ENCODE peak calls at places on chromosome 12, in nine cellular contexts. G is OCI-LY7, W is AG10803, P is heart right ventricle, T is gastrocnemius medialis, V is cardiac muscle cell, I is pancreas, H is cardiac fibroblast, O is heart left ventricle. K is an unnamed sample.

GRCh38 chr12:67434653-67435375 is 165.7 kb downstream of the CAND1 start:
- DNase-seq in G (no peak), W (peak; percentile 98), P (no peak), T (no peak), V (no peak), I (no peak), H (peak; percentile 97), O (no peak), K (peak; percentile 83)

GRCh38 chr12:68487721-68488309 is 122.9 kb upstream of the RAP1B start:
- DNase-seq in G (no peak), W (no peak), P (no peak), T (no peak), V (no peak), I (no peak), H (no peak), O (no peak), K (no peak)

GRCh38 chr12:3752096-3752709 is 706 bp downstream of the CRACR2A start:
- DNase-seq in G (peak; percentile 80), W (peak; percentile 52), P (peak; percentile 50), T (peak; percentile 25), V (no peak), I (no peak), H (peak; percentile 80), O (peak; percentile 47), K (no peak)

GRCh38 chr12:48795550-48796455 is 6.9 kb upstream of the ADCY6 start:
- DNase-seq in G (peak; percentile 55), W (peak; percentile 72), P (peak; percentile 70), T (peak; percentile 64), V (peak; percentile 75), I (peak; percentile 79), H (peak; percentile 84), O (peak; percentile 53), K (no peak)

GRCh38 chr12:83945871-83946270 is 966.7 kb downstream of the SLC6A15 start:
- DNase-seq in G (no peak), W (peak; percentile 53), P (no peak), T (no peak), V (no peak), I (no peak), H (peak; percentile 27), O (no peak), K (no peak)

GRCh38 chr12:15627995-15628945 is 160.9 kb downstream of the EPS8 start:
- DNase-seq in G (no peak), W (peak; percentile 85), P (no peak), T (no peak), V (peak; percentile 10), I (no peak), H (peak; percentile 70), O (no peak), K (no peak)

GRCh38 chr12:68189766-68190700 is 30.5 kb upstream of the IFNG start:
- DNase-seq in G (no peak), W (peak; percentile 45), P (no peak), T (no peak), V (no peak), I (no peak), H (peak; percentile 61), O (no peak), K (peak; percentile 18)

GRCh38 chr12:38056701-38057689 is 259.6 kb upstream of the ALG10B start:
- DNase-seq in G (no peak), W (no peak), P (no peak), T (no peak), V (no peak), I (no peak), H (no peak), O (no peak), K (no peak)

GRCh38 chr12:34212651-34213050 is 190.4 kb downstream of the ALG10 start:
- DNase-seq in G (no peak), W (no peak), P (no peak), T (no peak), V (no peak), I (no peak), H (no peak), O (no peak), K (no peak)

GRCh38 chr12:91361864-91362263 is 179.2 kb upstream of the DCN start:
- DNase-seq in G (peak; percentile 46), W (peak; percentile 57), P (no peak), T (no peak), V (peak; percentile 63), I (no peak), H (peak; percentile 76), O (no peak), K (peak; percentile 19)

GRCh38 chr12:70120970-70121369 is 122.3 kb upstream of the CNOT2 start:
- DNase-seq in G (no peak), W (no peak), P (no peak), T (no peak), V (no peak), I (no peak), H (no peak), O (no peak), K (no peak)

GRCh38 chr12:127987199-127987901 is 279.6 kb upstream of the TMEM132C start:
- DNase-seq in G (no peak), W (peak; percentile 72), P (no peak), T (no peak), V (peak; percentile 55), I (no peak), H (no peak), O (no peak), K (no peak)

GRCh38 chr12:132603240-132604107 is 6.9 kb downstream of the LRCOL1 start:
- DNase-seq in G (no peak), W (no peak), P (no peak), T (no peak), V (no peak), I (no peak), H (no peak), O (peak; percentile 4), K (no peak)

GRCh38 chr12:109710747-109711595 is 2.7 kb upstream of the FAM222A start:
- DNase-seq in G (no peak), W (no peak), P (no peak), T (no peak), V (no peak), I (no peak), H (peak; percentile 79), O (no peak), K (no peak)

GRCh38 chr12:130398089-130398848 is 60.6 kb downstream of the PIWIL1 start:
- DNase-seq in G (no peak), W (no peak), P (no peak), T (no peak), V (no peak), I (no peak), H (no peak), O (no peak), K (no peak)

GRCh38 chr12:45278447-45278846 is 62.6 kb downstream of the ANO6 start:
- DNase-seq in G (no peak), W (peak; percentile 24), P (no peak), T (no peak), V (no peak), I (no peak), H (peak; percentile 25), O (no peak), K (no peak)

GRCh38 chr12:45268672-45269406 is 52.9 kb downstream of the ANO6 start:
- DNase-seq in G (peak; percentile 17), W (peak; percentile 90), P (peak; percentile 91), T (peak; percentile 39), V (peak; percentile 89), I (peak; percentile 70), H (peak; percentile 93), O (peak; percentile 89), K (peak; percentile 98)

GRCh38 chr12:45269407-45269741 is 53.5 kb downstream of the ANO6 start:
- DNase-seq in G (no peak), W (no peak), P (no peak), T (no peak), V (no peak), I (no peak), H (no peak), O (no peak), K (no peak)

GRCh38 chr12:45276154-45276553 is 60.3 kb downstream of the ANO6 start:
- DNase-seq in G (no peak), W (no peak), P (no peak), T (no peak), V (no peak), I (no peak), H (no peak), O (no peak), K (no peak)

GRCh38 chr12:45273717-45274271 is 57.9 kb downstream of the ANO6 start:
- DNase-seq in G (no peak), W (peak; percentile 94), P (peak; percentile 35), T (peak; percentile 19), V (peak; percentile 40), I (no peak), H (peak; percentile 95), O (peak; percentile 36), K (peak; percentile 96)
- TF ChIP-seq CTCF in G (no peak), W (no peak), P (no peak), T (no peak), V (no peak), I (no peak), H (no peak), O (no peak), K (no peak)

GRCh38 chr12:76878045-76878898 is 547 bp downstream of the CSRP2 start:
- DNase-seq in G (peak; percentile 59), W (no peak), P (no peak), T (no peak), V (peak; percentile 60), I (peak; percentile 65), H (no peak), O (peak; percentile 13), K (no peak)

GRCh38 chr12:76880156-76881023 is 1.6 kb upstream of the CSRP2 start:
- DNase-seq in G (no peak), W (no peak), P (no peak), T (no peak), V (peak; percentile 39), I (no peak), H (no peak), O (no peak), K (no peak)

GRCh38 chr12:76878899-76879709 is at the start of gene CSRP2:
- DNase-seq in G (peak; percentile 78), W (peak; percentile 88), P (peak; percentile 88), T (peak; percentile 73), V (peak; percentile 98), I (peak; percentile 97), H (peak; percentile 74), O (peak; percentile 90), K (peak; percentile 46)

GRCh38 chr12:76881152-76881551 is 2.3 kb upstream of the CSRP2 start:
- DNase-seq in G (no peak), W (no peak), P (no peak), T (no peak), V (no peak), I (no peak), H (no peak), O (no peak), K (no peak)

GRCh38 chr12:76879710-76880025 is 849 bp upstream of the CSRP2 start:
- DNase-seq in G (no peak), W (no peak), P (no peak), T (no peak), V (no peak), I (no peak), H (no peak), O (no peak), K (no peak)
- H3K4me3 ChIP-seq in G (peak overlapping the region; percentile 71), W (peak overlapping the region; percentile 89), P (peak overlapping the region; percentile 86), T (peak overlapping the region; percentile 82), V (peak overlapping the region; percentile 83), I (peak overlapping the region; percentile 65), H (peak overlapping the region; percentile 69), O (peak overlapping the region; percentile 92), K (peak overlapping the region; percentile 84)

GRCh38 chr12:12837025-12837872 is 24.1 kb downstream of the DDX47 start:
- DNase-seq in G (peak; percentile 41), W (peak; percentile 72), P (peak; percentile 12), T (no peak), V (peak; percentile 49), I (no peak), H (peak; percentile 90), O (no peak), K (no peak)
- TF ChIP-seq CTCF in G (peak; percentile 80), W (peak; percentile 71), P (peak; percentile 54), T (no peak), V (peak; percentile 66), I (peak; percentile 31), H (peak; percentile 58), O (peak; percentile 30), K (peak; percentile 71)

GRCh38 chr12:11812558-11813421 is 163.3 kb downstream of the ETV6 start:
- DNase-seq in G (peak; percentile 73), W (peak; percentile 31), P (peak; percentile 53), T (no peak), V (peak; percentile 33), I (no peak), H (peak; percentile 25), O (peak; percentile 65), K (no peak)
- H3K4me3 ChIP-seq in G (peak overlapping the region; percentile 54), W (peak overlapping the region; percentile 25), P (peak overlapping the region; percentile 23), T (peak overlapping the region; percentile 39), V (no peak overlapping the region), I (peak overlapping the region; percentile 19), H (no peak overlapping the region), O (peak overlapping the region; percentile 34), K (peak overlapping the region; percentile 29)